ENCODE peak calls at places on chromosome 5, in nine cellular contexts. K, D, M, H, Q, C, R, U and Z are unnamed samples.

GRCh38 chr5:171207256-171207866 is 101.7 kb upstream of the TLX3 start:
- DNase-seq in U (no peak), D (peak; percentile 43), H (no peak), R (peak; percentile 52), Q (no peak), M (no peak), C (no peak), K (no peak), Z (no peak)

GRCh38 chr5:165565921-165566320 is 2060.5 kb downstream of the MAT2B start:
- DNase-seq in Q (no peak), C (no peak), U (no peak), D (no peak), R (no peak), M (no peak), H (no peak), K (no peak), Z (no peak)

GRCh38 chr5:107104774-107105050 is 566.0 kb downstream of the EFNA5 start:
- DNase-seq in D (no peak), K (no peak), R (peak; percentile 10), M (no peak), H (peak; percentile 12), U (no peak), C (no peak), Q (no peak), Z (no peak)

GRCh38 chr5:159548517-159548916 is 218.2 kb upstream of the IL12B start:
- DNase-seq in U (no peak), R (no peak), D (no peak), H (no peak), M (no peak), Q (no peak), C (no peak), K (no peak), Z (no peak)

GRCh38 chr5:178234753-178235599 is 2.4 kb upstream of the PHYKPL start:
- DNase-seq in C (peak; percentile 62), H (peak; percentile 82), U (peak; percentile 74), M (peak; percentile 84), D (peak; percentile 70), R (peak; percentile 80), K (peak; percentile 57), Q (peak; percentile 70), Z (no peak)

GRCh38 chr5:107449369-107449768 is 221.4 kb downstream of the EFNA5 start:
- DNase-seq in Q (no peak), R (no peak), U (no peak), K (no peak), M (no peak), D (no peak), H (no peak), C (no peak), Z (no peak)

GRCh38 chr5:2732850-2733249 is 18.6 kb downstream of the IRX2 start:
- DNase-seq in K (no peak), H (no peak), M (no peak), U (no peak), D (no peak), C (no peak), R (no peak), Q (no peak), Z (no peak)

GRCh38 chr5:143476601-143477211 is 73.2 kb upstream of the NR3C1 start:
- DNase-seq in D (no peak), C (no peak), K (no peak), R (no peak), Q (no peak), H (no peak), U (no peak), M (no peak), Z (no peak)

GRCh38 chr5:154117050-154117449 is 73.5 kb upstream of the GALNT10 start:
- DNase-seq in R (no peak), Q (no peak), K (no peak), M (no peak), U (no peak), H (no peak), D (no peak), C (no peak), Z (no peak)

GRCh38 chr5:177396086-177396485 is 4.4 kb downstream of the PFN3 start:
- DNase-seq in D (no peak), R (no peak), C (no peak), U (no peak), M (no peak), K (no peak), H (no peak), Q (no peak), Z (no peak)

GRCh38 chr5:151098185-151098813 is 17.5 kb upstream of the TNIP1 start:
- DNase-seq in Q (no peak), U (no peak), C (no peak), R (no peak), D (no peak), M (no peak), K (no peak), H (peak; percentile 69), Z (no peak)

GRCh38 chr5:87827561-87827960 is 414.8 kb upstream of the CCNH start:
- DNase-seq in R (no peak), H (no peak), M (no peak), Q (no peak), D (no peak), K (no peak), U (no peak), C (no peak), Z (no peak)

GRCh38 chr5:31934156-31934555 is 240.0 kb downstream of the GOLPH3 start:
- DNase-seq in U (peak; percentile 48), D (no peak), H (no peak), K (no peak), Q (no peak), M (no peak), R (no peak), C (no peak), Z (no peak)

GRCh38 chr5:2742921-2743679 is 8.4 kb downstream of the IRX2 start:
- DNase-seq in M (no peak), H (no peak), D (no peak), Q (no peak), K (no peak), U (no peak), R (no peak), C (no peak), Z (no peak)

DNA sequence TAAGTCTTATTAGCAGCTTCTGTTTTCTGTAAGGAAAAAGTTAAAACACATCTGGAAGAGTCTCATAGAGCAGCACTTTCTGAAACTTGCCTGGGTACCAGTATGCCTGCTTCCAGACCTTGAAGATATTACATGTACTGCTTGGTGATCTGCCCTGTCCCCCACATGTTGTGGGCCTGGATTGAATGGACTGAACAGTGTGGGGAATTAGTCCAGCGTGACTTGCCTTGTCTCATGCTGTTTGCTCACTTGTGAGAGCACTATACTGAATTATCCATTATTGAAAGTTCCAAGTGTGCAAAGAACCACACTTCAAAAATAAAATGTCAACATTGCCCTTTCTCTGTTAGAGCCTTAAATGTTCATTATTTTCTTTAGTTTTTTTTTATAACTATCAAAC is 8.9 kb downstream of the CTNNA1 start:
- DNase-seq in Q (no peak), M (no peak), K (no peak), D (no peak), C (no peak), U (no peak), R (no peak), H (no peak), Z (no peak)
- H3K4me1 ChIP-seq in Q (peaks cover 69% of the 10 kb centered on the region), M (peaks cover 50% of the 10 kb centered on the region), K (no peaks in the 10 kb centered on the region), D (no peaks in the 10 kb centered on the region), C (peaks cover 19% of the 10 kb centered on the region), U (peaks cover 44% of the 10 kb centered on the region), R (peaks cover 37% of the 10 kb centered on the region), H (peaks cover 21% of the 10 kb centered on the region), Z (peaks cover 5% of the 10 kb centered on the region)

DNA sequence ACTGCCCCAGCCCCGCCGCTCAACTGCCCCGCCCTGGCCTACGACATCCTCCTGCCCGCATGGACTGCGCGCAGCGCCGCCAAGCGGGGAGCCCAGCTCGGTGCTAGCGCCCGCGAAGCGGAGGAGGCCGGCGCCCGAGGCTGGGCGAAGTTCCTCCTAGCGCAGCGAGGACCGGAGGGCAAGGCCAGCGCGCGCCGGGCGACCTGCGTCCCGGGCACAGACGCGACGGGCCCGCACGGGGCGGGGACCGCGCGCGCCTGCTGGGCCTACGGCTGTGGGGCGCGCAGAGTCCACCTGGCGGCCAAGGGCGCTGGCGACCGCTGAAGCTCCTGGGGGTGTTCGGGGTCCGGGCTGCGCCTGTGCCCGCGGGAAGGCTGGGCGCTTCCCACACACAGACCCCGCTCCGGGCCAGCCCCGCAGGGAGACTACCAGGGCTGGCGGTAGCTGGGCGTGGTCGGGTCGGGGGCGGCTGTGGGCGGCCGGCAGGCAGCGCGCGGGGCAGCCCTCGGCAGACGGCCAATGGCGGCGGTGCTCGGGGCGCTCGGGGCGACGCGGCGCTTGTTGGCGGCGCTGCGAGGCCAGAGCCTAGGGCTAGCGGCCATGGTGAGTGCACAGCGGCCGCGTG is at the start of gene PCBD2:
- DNase-seq in M (peak; percentile 95), C (peak; percentile 89), K (peak; percentile 82), Q (peak; percentile 91), R (peak; percentile 83), D (peak; percentile 83), U (peak; percentile 94), H (peak; percentile 92), Z (peak; percentile 53)
- TF ChIP-seq POLR2A in M (peak; percentile 58), C (no peak), K (peak; percentile 26), Q (peak; percentile 54), R (peak; percentile 65), D (peak; percentile 53), U (peak; percentile 77), H (peak; percentile 60), Z (no peak)

GRCh38 chr5:66660401-66660800 is 64.2 kb downstream of the MAST4 start:
- DNase-seq in U (no peak), D (no peak), Q (no peak), R (no peak), K (no peak), M (no peak), H (no peak), C (no peak), Z (no peak)

GRCh38 chr5:66658516-66658915 is 62.3 kb downstream of the MAST4 start:
- DNase-seq in D (no peak), C (no peak), U (no peak), Q (no peak), M (no peak), H (no peak), K (no peak), R (no peak), Z (no peak)

GRCh38 chr5:66659780-66660179 is 63.6 kb downstream of the MAST4 start:
- DNase-seq in D (no peak), H (no peak), Q (no peak), U (no peak), R (no peak), C (no peak), M (no peak), K (no peak), Z (no peak)

GRCh38 chr5:66655395-66656324 is 59.5 kb downstream of the MAST4 start:
- DNase-seq in R (no peak), U (no peak), K (no peak), Q (no peak), C (no peak), D (no peak), H (no peak), M (no peak), Z (no peak)

DNA sequence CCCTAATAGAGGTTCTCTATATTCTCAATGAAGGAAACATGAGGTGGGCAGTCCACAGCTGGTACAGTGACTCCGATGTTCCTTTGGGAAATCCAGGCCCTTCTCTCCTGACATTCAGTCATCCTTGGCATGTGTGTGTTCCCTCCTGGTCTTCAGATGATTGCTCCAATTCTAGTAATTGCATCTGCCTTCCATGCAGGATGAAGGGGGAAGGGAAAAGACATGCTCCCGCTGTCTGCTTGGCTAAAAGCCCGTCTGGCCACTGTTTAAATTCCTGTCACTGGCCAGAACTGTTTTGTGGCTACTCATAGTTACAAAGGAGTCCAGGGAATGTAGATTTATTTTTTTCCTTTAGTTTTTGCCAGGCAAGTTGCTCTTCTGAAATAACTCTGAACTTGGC is 65.0 kb downstream of the MAST4 start:
- DNase-seq in M (peak; percentile 32), Q (peak; percentile 57), R (no peak), K (no peak), C (peak; percentile 53), H (no peak), D (no peak), U (no peak), Z (no peak)
- TF ChIP-seq CTCF in M (no peak), Q (no peak), R (no peak), K (no peak), C (no peak), H (no peak), D (no peak), U (no peak), Z (no peak)

GRCh38 chr5:73862796-73863195 is 236.8 kb downstream of the ARHGEF28 start:
- DNase-seq in C (no peak), K (no peak), Q (no peak), R (no peak), M (no peak), D (no peak), U (no peak), H (no peak), Z (no peak)
- H3K4me1 ChIP-seq in C (peaks cover 5% of the 10 kb centered on the region), K (peaks cover 1% of the 10 kb centered on the region), Q (peaks cover 18% of the 10 kb centered on the region), R (peaks cover 15% of the 10 kb centered on the region), M (no peaks in the 10 kb centered on the region), D (no peaks in the 10 kb centered on the region), U (peaks cover 19% of the 10 kb centered on the region), H (peaks cover 21% of the 10 kb centered on the region), Z (no peaks in the 10 kb centered on the region)